ENCODE peak calls at places on chromosomes 6 and 20, in seven cellular contexts. O, H, P, F, W, M and G are unnamed samples.

GRCh38 chr20:33644313-33645071 is 17.6 kb upstream of the C20orf144 start:
- DNase-seq in M (no peak), H (no peak), W (no peak), F (no peak), P (no peak), O (no peak), G (no peak)

GRCh38 chr20:1137236-1137635 is 18.8 kb downstream of the PSMF1 start:
- DNase-seq in O (no peak), F (no peak), M (no peak), H (no peak), P (no peak), W (no peak), G (no peak)

GRCh38 chr6:84979541-84979940 is 215.1 kb upstream of the TBX18 start:
- DNase-seq in O (peak; percentile 73), M (no peak), F (no peak), W (no peak), H (no peak), P (no peak), G (no peak)

GRCh38 chr6:14709066-14709670 is 536.7 kb upstream of the JARID2 start:
- DNase-seq in F (no peak), W (no peak), H (no peak), O (no peak), P (no peak), M (no peak), G (no peak)

GRCh38 chr6:81683928-81684327 is 68.6 kb downstream of the TENT5A start:
- DNase-seq in O (no peak), M (no peak), W (no peak), F (no peak), H (no peak), P (no peak), G (no peak)

GRCh38 chr6:5763407-5763806 is 243.3 kb downstream of the NRN1 start:
- DNase-seq in M (no peak), O (no peak), H (no peak), W (no peak), F (no peak), P (no peak), G (no peak)

GRCh38 chr20:53331151-53331973 is 262.3 kb downstream of the ZNF217 start:
- DNase-seq in F (no peak), W (no peak), M (no peak), O (peak; percentile 17), H (no peak), P (peak; percentile 41), G (no peak)

GRCh38 chr20:60242836-60243520 is 284.8 kb downstream of the CDH26 start:
- DNase-seq in H (no peak), P (no peak), F (no peak), O (peak; percentile 66), W (no peak), M (no peak), G (no peak)

GRCh38 chr6:111195656-111196055 is 108.4 kb downstream of the SLC16A10 start:
- DNase-seq in H (no peak), F (no peak), W (no peak), M (no peak), P (no peak), O (no peak), G (no peak)

GRCh38 chr20:36018208-36018988 is 50.0 kb downstream of the CNBD2 start:
- DNase-seq in O (no peak), H (no peak), F (no peak), W (no peak), M (peak; percentile 16), P (peak; percentile 85), G (no peak)

GRCh38 chr6:52126231-52126630 is 38.8 kb upstream of the PKHD1 start:
- DNase-seq in W (no peak), M (no peak), P (no peak), O (no peak), H (no peak), F (no peak), G (no peak)

GRCh38 chr6:170200458-170200891 is 90.4 kb downstream of the DLL1 start:
- DNase-seq in O (no peak), F (no peak), P (no peak), W (no peak), M (no peak), H (peak; percentile 26), G (peak; percentile 87)

GRCh38 chr6:170434114-170434820 is 118.8 kb downstream of the PSMB1 start:
- DNase-seq in W (no peak), F (no peak), H (no peak), M (no peak), O (no peak), P (peak; percentile 23), G (peak; percentile 50)

GRCh38 chr6:42901538-42901957 is 14.3 kb upstream of the PTCRA start:
- DNase-seq in W (peak; percentile 83), H (peak; percentile 89), O (peak; percentile 78), M (peak; percentile 76), F (peak; percentile 82), P (peak; percentile 92), G (peak; percentile 94)

GRCh38 chr6:79838851-79839250 is 108.5 kb downstream of the ELOVL4 start:
- DNase-seq in H (no peak), W (no peak), P (no peak), M (no peak), F (no peak), O (no peak), G (no peak)

GRCh38 chr6:167569041-167569805 is 244.3 kb downstream of the TTLL2 start:
- DNase-seq in M (no peak), W (no peak), O (no peak), P (no peak), F (no peak), H (no peak), G (peak; percentile 66)

GRCh38 chr6:132414761-132415160 is 13.5 kb upstream of the MOXD1 start:
- DNase-seq in M (no peak), O (peak; percentile 36), W (no peak), F (no peak), P (no peak), H (no peak), G (no peak)

GRCh38 chr6:27562027-27562410 is 89.1 kb upstream of the ZNF184 start:
- DNase-seq in H (no peak), M (no peak), F (no peak), O (peak; percentile 43), P (no peak), W (no peak), G (no peak)

GRCh38 chr6:144284753-144285547 is at the start of gene UTRN:
- DNase-seq in M (peak; percentile 80), O (peak; percentile 77), H (peak; percentile 86), W (peak; percentile 87), P (peak; percentile 74), F (peak; percentile 92), G (peak; percentile 93)

GRCh38 chr6:94362061-94362864 is 942.9 kb upstream of the EPHA7 start:
- DNase-seq in M (no peak), O (no peak), H (no peak), W (peak; percentile 46), P (no peak), F (peak; percentile 54), G (no peak)

GRCh38 chr6:146948790-146949342 is 255.4 kb upstream of the STXBP5 start:
- DNase-seq in O (no peak), F (no peak), M (no peak), H (no peak), P (no peak), W (no peak), G (no peak)

GRCh38 chr20:49104365-49104648 is 58.2 kb downstream of the CSE1L start:
- DNase-seq in W (no peak), H (no peak), O (no peak), M (no peak), F (no peak), P (no peak), G (no peak)

GRCh38 chr6:80676386-80676785 is 569.9 kb downstream of the BCKDHB start:
- DNase-seq in P (no peak), W (no peak), M (no peak), F (no peak), O (peak; percentile 3), H (no peak), G (no peak)

GRCh38 chr6:149218915-149219314 is 98.6 kb upstream of the TAB2 start:
- DNase-seq in P (no peak), W (no peak), H (no peak), M (no peak), F (no peak), O (no peak), G (no peak)

GRCh38 chr6:149213829-149214228 is 103.7 kb upstream of the TAB2 start:
- DNase-seq in F (no peak), H (no peak), W (no peak), O (no peak), M (no peak), P (no peak), G (no peak)

GRCh38 chr6:149216459-149216858 is 101.1 kb upstream of the TAB2 start:
- DNase-seq in F (no peak), W (no peak), O (no peak), P (no peak), H (no peak), M (no peak), G (no peak)

GRCh38 chr6:149218471-149218870 is 99.0 kb upstream of the TAB2 start:
- DNase-seq in H (no peak), F (no peak), P (no peak), M (no peak), O (no peak), W (no peak), G (no peak)

DNA sequence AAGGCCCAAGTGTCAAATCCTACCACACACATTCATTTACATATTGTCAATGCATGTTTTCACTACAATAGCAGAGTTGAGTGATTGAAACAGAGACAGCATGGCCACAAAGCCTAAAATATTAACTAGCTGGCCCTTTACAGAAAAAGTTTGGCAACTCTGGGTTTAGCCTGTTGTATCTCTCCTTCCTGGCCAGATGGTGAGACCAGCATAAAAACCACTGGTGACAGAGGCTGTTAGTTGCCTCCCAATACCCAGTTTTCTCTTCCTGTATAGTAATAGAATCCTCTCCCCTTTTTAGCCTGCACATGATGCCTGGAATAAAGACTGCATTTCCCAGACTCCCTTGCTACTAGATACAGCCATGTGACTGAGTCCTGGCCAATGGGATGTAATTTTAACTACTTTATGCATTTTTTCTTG is 100.0 kb upstream of the TAB2 start:
- DNase-seq in H (no peak), M (no peak), O (no peak), F (no peak), W (no peak), P (no peak), G (no peak)
- H3K27ac ChIP-seq in H (no peak overlapping the region), M (no peak overlapping the region), O (no peak overlapping the region), F (no peak overlapping the region), W (no peak overlapping the region), P (no peak overlapping the region), G (no peak overlapping the region)

GRCh38 chr6:41568585-41569384 is 22.6 kb downstream of the FOXP4 start:
- DNase-seq in P (peak; percentile 99), H (peak; percentile 83), M (no peak), F (no peak), O (no peak), W (peak; percentile 82), G (no peak)
- H3K27ac ChIP-seq in P (peak overlapping the region; percentile 84), H (peak overlapping the region; percentile 86), M (peak overlapping the region; percentile 44), F (peak overlapping the region; percentile 42), O (no peak overlapping the region), W (peak overlapping the region; percentile 64), G (no peak overlapping the region)

GRCh38 chr6:148445116-148445515 is 102.5 kb downstream of the SASH1 start:
- DNase-seq in O (no peak), F (no peak), H (no peak), W (no peak), M (no peak), P (no peak), G (no peak)
- H3K27ac ChIP-seq in O (peak overlapping the region; percentile 8), F (no peak overlapping the region), H (no peak overlapping the region), W (no peak overlapping the region), M (no peak overlapping the region), P (no peak overlapping the region), G (no peak overlapping the region)

DNA sequence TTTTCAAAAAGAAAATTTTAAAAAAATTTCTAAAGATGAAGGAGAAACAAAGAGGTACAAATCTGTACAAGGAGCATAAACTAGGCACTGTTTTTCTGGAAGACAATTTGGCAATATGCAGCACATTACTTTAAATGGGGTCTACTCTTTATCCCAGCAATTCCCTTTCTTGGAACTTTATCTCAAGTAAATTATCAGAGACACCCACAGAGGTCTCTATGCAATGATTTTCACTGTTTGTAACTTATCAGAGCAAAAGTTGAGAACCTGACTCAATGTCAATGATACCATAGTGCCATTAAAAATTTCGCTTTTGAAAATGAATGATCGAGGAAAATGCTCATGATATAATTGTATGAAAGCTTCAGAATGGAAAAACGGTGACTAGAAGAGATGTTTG is 35.7 kb downstream of the SLC22A23 start:
- DNase-seq in M (no peak), H (no peak), W (no peak), P (no peak), O (no peak), F (no peak), G (no peak)
- H3K27ac ChIP-seq in M (no peak overlapping the region), H (no peak overlapping the region), W (no peak overlapping the region), P (peak overlapping the region; percentile 81), O (no peak overlapping the region), F (no peak overlapping the region), G (no peak overlapping the region)